ENCODE peak calls at places on chromosomes 4 and X, in six cellular contexts. H, N, I, G, K and Y are unnamed samples.

GRCh38 chr4:4837921-4838601 is 21.4 kb upstream of the MSX1 start:
- DNase-seq in I (no peak), N (no peak), H (no peak), G (no peak), K (no peak), Y (no peak)

GRCh38 chr4:99824070-99824599 is 7.5 kb downstream of the DAPP1 start:
- DNase-seq in I (no peak), N (no peak), G (no peak), K (no peak), H (no peak), Y (no peak)

GRCh38 chr4:22428441-22428840 is 87.4 kb downstream of the ADGRA3 start:
- DNase-seq in N (no peak), I (no peak), K (no peak), G (no peak), H (no peak), Y (no peak)

GRCh38 chrX:24464498-24464835 is 619 bp upstream of the PDK3 start:
- DNase-seq in H (no peak), I (no peak), N (no peak), K (no peak), G (no peak), Y (no peak)

GRCh38 chr4:105837037-105837436 is 58.2 kb upstream of the NPNT start:
- DNase-seq in H (no peak), G (no peak), N (no peak), K (no peak), I (no peak), Y (no peak)

GRCh38 chr4:117783716-117784115 is 250.6 kb upstream of the NDST3 start:
- DNase-seq in K (no peak), H (peak), G (no peak), N (no peak), I (no peak), Y (no peak)

GRCh38 chr4:167890226-167890625 is 202.1 kb upstream of the ANXA10 start:
- DNase-seq in H (no peak), G (no peak), N (no peak), I (no peak), K (no peak), Y (no peak)

GRCh38 chrX:154443479-154443910 is 446 bp upstream of the FAM50A start:
- DNase-seq in I (no peak), N (no peak), K (no peak), G (no peak), H (no peak), Y (no peak)

GRCh38 chr4:179803857-179804256 is 2361.6 kb upstream of the AGA start:
- DNase-seq in I (no peak), G (no peak), N (no peak), K (no peak), H (no peak), Y (no peak)

GRCh38 chrX:129642641-129643040 is 12.1 kb downstream of the APLN start:
- DNase-seq in K (no peak), N (no peak), I (no peak), H (no peak), G (no peak), Y (no peak)

GRCh38 chr4:127400736-127401346 is 231.9 kb upstream of the INTU start:
- DNase-seq in H (peak), I (no peak), K (no peak), N (no peak), G (peak), Y (peak)

GRCh38 chrX:10327651-10328050 is 170.9 kb downstream of the CLCN4 start:
- DNase-seq in N (no peak), K (no peak), G (no peak), H (no peak), I (no peak), Y (no peak)

GRCh38 chr4:163649557-163650091 is 155.1 kb downstream of the TMA16 start:
- DNase-seq in G (no peak), I (no peak), K (no peak), H (no peak), N (no peak), Y (no peak)

GRCh38 chrX:74085642-74086236 is 218.2 kb upstream of the ZCCHC13 start:
- DNase-seq in K (no peak), N (no peak), I (no peak), H (no peak), G (no peak), Y (no peak)

GRCh38 chr4:142558851-142559250 is 287.2 kb downstream of the INPP4B start:
- DNase-seq in I (no peak), G (no peak), K (no peak), N (no peak), H (no peak), Y (no peak)

GRCh38 chrX:97587171-97587570 is 703.5 kb downstream of the RPA4 start:
- DNase-seq in N (no peak), H (no peak), K (no peak), G (no peak), I (no peak), Y (no peak)

GRCh38 chr4:163755013-163755412 is 260.5 kb downstream of the TMA16 start:
- DNase-seq in H (no peak), I (no peak), N (no peak), K (no peak), G (peak), Y (peak)

GRCh38 chr4:102780476-102781144 is 19.8 kb upstream of the MANBA start:
- DNase-seq in I (no peak), G (no peak), K (no peak), N (no peak), H (no peak), Y (no peak)

GRCh38 chr4:153137168-153137567 is 67.1 kb upstream of the TRIM2 start:
- DNase-seq in G (no peak), N (no peak), H (no peak), K (no peak), I (no peak), Y (no peak)

GRCh38 chrX:112819013-112819635 is 21.5 kb downstream of the AMOT start:
- DNase-seq in G (no peak), I (no peak), K (no peak), N (no peak), H (peak), Y (no peak)

GRCh38 chr4:110508827-110509446 is 33.0 kb downstream of the ENPEP start:
- DNase-seq in I (no peak), H (no peak), K (no peak), G (peak), N (no peak), Y (peak)

GRCh38 chr4:10008208-10009005 is 12.9 kb downstream of the SLC2A9 start:
- DNase-seq in H (no peak), G (no peak), I (no peak), N (no peak), K (no peak), Y (no peak)

GRCh38 chrX:109760241-109760921 is 27.3 kb upstream of the ACSL4 start:
- DNase-seq in N (no peak), G (no peak), I (no peak), H (no peak), K (no peak), Y (no peak)

GRCh38 chrX:7133036-7133412 is 14.5 kb upstream of the STS start:
- DNase-seq in N (no peak), I (no peak), K (no peak), G (no peak), H (no peak), Y (no peak)

GRCh38 chrX:154348646-154349358 is 25.6 kb downstream of the FLNA start:
- DNase-seq in N (no peak), G (no peak), H (no peak), I (peak), K (peak), Y (no peak)

GRCh38 chr4:128601992-128602695 is 207.4 kb upstream of the JADE1 start:
- DNase-seq in G (no peak), H (no peak), N (no peak), I (no peak), K (no peak), Y (no peak)

GRCh38 chr4:19583827-19584569 is 667.7 kb upstream of the SLIT2 start:
- DNase-seq in N (no peak), I (no peak), G (no peak), K (no peak), H (no peak), Y (no peak)

GRCh38 chr4:154736774-154737173 is 7.0 kb upstream of the LRAT start:
- DNase-seq in H (no peak), N (no peak), K (no peak), I (no peak), G (no peak), Y (no peak)

GRCh38 chr4:110442788-110443187 is 33.2 kb upstream of the ENPEP start:
- DNase-seq in K (no peak), N (no peak), H (no peak), I (no peak), G (no peak), Y (no peak)

DNA sequence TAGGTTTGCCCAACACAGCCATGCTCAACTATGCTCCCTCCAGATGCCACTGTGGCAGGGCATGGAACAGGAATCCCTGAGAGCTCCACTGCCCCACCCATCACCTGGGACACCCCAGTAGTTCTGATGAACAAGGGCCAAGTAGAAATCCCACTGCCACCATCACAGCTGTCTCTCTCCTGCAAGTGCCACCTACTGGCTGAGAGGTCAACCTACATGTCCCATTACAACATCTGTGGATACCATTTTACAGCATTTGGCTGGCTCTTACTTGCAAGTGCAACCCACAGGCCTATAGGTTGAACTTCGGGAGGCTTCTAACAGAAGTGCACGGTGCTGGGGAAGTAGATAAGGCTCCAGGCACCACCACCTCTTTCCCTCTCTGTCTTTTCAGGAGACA is 142.5 kb downstream of the CXXC4 start:
- DNase-seq in H (no peak), G (peak), K (no peak), I (no peak), N (no peak), Y (no peak)
- TF ChIP-seq CTCF in H (no peak), G (peak), K (no peak), I (no peak), N (no peak), Y (no peak)

GRCh38 chr4:88672987-88673386 is 24.6 kb downstream of the NAP1L5 start:
- DNase-seq in N (no peak), G (peak), I (no peak), H (no peak), K (no peak), Y (peak)
- TF ChIP-seq CTCF in N (no peak), G (peak), I (peak), H (peak), K (no peak), Y (peak)

GRCh38 chr4:169282429-169283113 is 11.8 kb upstream of the SH3RF1 start:
- DNase-seq in H (no peak), N (no peak), K (no peak), G (no peak), I (no peak), Y (no peak)

GRCh38 chr4:169283114-169283509 is 12.4 kb upstream of the SH3RF1 start:
- DNase-seq in H (peak), I (no peak), K (no peak), N (no peak), G (no peak), Y (no peak)

GRCh38 chr4:169286562-169287301 is 16.0 kb upstream of the SH3RF1 start:
- DNase-seq in G (peak), H (no peak), K (no peak), I (no peak), N (no peak), Y (peak)
- TF ChIP-seq CTCF in G (peak), H (no peak), K (no peak), I (no peak), N (no peak), Y (no peak)

GRCh38 chrX:26783512-26784225 is 567.7 kb downstream of the MAGEB5 start:
- DNase-seq in I (no peak), N (no peak), G (peak), K (no peak), H (no peak), Y (no peak)
- TF ChIP-seq CTCF in I (peak), N (no peak), G (peak), K (no peak), H (peak), Y (peak)

DNA sequence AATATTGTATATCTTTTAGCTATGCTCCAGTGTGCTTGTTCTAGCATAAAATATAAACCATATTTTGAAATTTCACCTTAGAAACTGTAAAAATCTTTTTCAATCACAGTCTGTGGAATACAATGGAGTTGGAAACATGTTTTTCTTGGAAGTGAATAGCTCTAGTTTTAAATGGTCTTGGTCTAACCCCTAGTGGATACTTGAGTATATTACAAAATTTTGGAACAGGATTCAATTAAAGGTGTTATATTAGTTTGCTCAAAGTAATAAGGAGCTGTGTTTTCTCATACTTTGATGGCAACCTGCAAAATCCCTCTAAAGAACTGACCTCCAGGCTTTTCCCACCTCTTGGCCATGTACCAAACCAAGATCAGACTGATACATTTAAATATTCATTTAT is 48.2 kb downstream of the STK26 start:
- DNase-seq in H (no peak), G (no peak), K (no peak), I (no peak), N (no peak), Y (no peak)
- TF ChIP-seq CTCF in H (no peak), G (peak), K (no peak), I (peak), N (no peak), Y (no peak)

GRCh38 chrX:12138366-12139313 is at the start of gene FRMPD4:
- DNase-seq in I (peak), N (no peak), K (no peak), G (no peak), H (no peak), Y (no peak)
- TF ChIP-seq CTCF in I (no peak), N (no peak), K (no peak), G (no peak), H (peak), Y (no peak)